ENCODE peak calls at places on chromosome 6, in five cellular contexts. E is neural progenitor cell, L is endothelial cell of umbilical vein, I is fibroblast of lung, T is K562. W is an unnamed sample.

GRCh38 chr6:112150363-112150762 is 63.0 kb downstream of the FAM229B start:
- DNase-seq in T (no peak), L (no peak), E (no peak), I (peak), W (no peak)

GRCh38 chr6:170253226-170253909 is 37.5 kb downstream of the DLL1 start:
- DNase-seq in L (no peak), E (no peak), I (no peak), T (no peak), W (no peak)

GRCh38 chr6:118320652-118321051 is 227.4 kb upstream of the PLN start:
- DNase-seq in I (no peak), T (no peak), E (no peak), L (peak), W (peak)

GRCh38 chr6:146041282-146041681 is 12.4 kb downstream of the GRM1 start:
- DNase-seq in I (peak), T (no peak), L (peak), E (peak), W (no peak)

GRCh38 chr6:123091091-123091895 is 95.3 kb downstream of the CLVS2 start:
- DNase-seq in I (peak), E (no peak), L (peak), T (no peak), W (peak)

GRCh38 chr6:8494730-8495129 is 59.4 kb upstream of the SLC35B3 start:
- DNase-seq in E (no peak), I (no peak), T (no peak), L (no peak), W (no peak)

GRCh38 chr6:155001482-155001881 is 6.4 kb downstream of the TIAM2 start:
- DNase-seq in T (no peak), E (no peak), I (peak), L (no peak), W (peak)

GRCh38 chr6:12261502-12261901 is 28.7 kb upstream of the EDN1 start:
- DNase-seq in L (no peak), I (no peak), E (no peak), T (no peak), W (no peak)

GRCh38 chr6:42279144-42279781 is 61.6 kb upstream of the MRPS10 start:
- DNase-seq in I (peak), E (no peak), L (no peak), T (no peak), W (peak)

GRCh38 chr6:32317532-32317931 is 54.2 kb downstream of the TSBP1 start:
- DNase-seq in E (no peak), L (no peak), I (no peak), T (no peak), W (no peak)

GRCh38 chr6:69370763-69371162 is 426.0 kb downstream of the LMBRD1 start:
- DNase-seq in T (no peak), L (no peak), E (peak), I (no peak), W (no peak)

GRCh38 chr6:46325561-46326525 is 155.1 kb upstream of the ENPP5 start:
- DNase-seq in T (no peak), L (no peak), E (peak), I (peak), W (peak)

GRCh38 chr6:10416863-10417641 is 2.2 kb upstream of the TFAP2A start:
- DNase-seq in I (no peak), L (no peak), E (peak), T (no peak), W (no peak)
- H2AFZ ChIP-seq in I (no peak), L (no peak), E (peak), T (no peak), W (peak)

GRCh38 chr6:80338201-80338836 is 231.8 kb downstream of the BCKDHB start:
- DNase-seq in T (peak), L (peak), I (no peak), E (peak), W (no peak)

GRCh38 chr6:80333342-80333741 is 226.9 kb downstream of the BCKDHB start:
- DNase-seq in T (no peak), L (no peak), I (no peak), E (no peak), W (no peak)

GRCh38 chr6:80336906-80337305 is 230.4 kb downstream of the BCKDHB start:
- DNase-seq in E (no peak), I (no peak), L (peak), T (no peak), W (no peak)

GRCh38 chr6:80332013-80332412 is 225.5 kb downstream of the BCKDHB start:
- DNase-seq in E (no peak), T (no peak), I (no peak), L (no peak), W (no peak)

DNA sequence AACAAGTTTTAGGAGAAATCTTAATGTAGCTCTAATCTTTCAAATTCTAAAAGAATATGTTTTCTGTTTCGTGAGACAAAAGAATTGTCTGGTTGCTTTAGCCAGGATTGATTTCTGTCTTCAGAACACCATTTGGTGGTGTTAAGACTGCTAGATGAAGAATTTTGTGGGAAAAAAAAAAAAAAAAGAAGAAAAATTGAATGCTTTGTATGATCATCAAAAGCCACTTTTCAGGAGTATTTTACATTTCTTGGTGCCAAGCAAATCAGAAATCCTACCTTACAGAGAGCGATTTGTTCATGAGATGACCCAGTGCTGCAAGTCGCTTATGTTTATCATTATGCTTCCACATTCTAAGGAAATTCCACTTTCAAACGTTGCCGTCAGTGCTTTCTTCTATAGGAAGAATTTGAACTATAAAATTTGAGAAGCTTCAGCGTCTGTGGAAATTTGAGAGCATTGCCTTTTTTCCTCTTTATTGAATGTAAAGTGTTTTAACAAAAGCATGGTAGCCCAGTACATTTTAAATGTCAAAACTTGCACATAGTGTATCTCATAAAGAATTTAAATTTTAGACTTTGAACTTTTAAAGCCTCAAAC is 228.7 kb downstream of the BCKDHB start:
- DNase-seq in I (no peak), L (peak), T (no peak), E (no peak), W (no peak)
- H2AFZ ChIP-seq in I (peak), L (peak), T (no peak), E (no peak), W (no peak)

GRCh38 chr6:132765560-132765959 is 7.9 kb upstream of the VNN2 start:
- DNase-seq in L (no peak), T (no peak), E (no peak), I (no peak), W (no peak)

GRCh38 chr6:132758689-132759088 is 985 bp upstream of the VNN2 start:
- DNase-seq in E (no peak), I (no peak), L (no peak), T (no peak), W (no peak)

GRCh38 chr6:132764370-132764769 is 6.7 kb upstream of the VNN2 start:
- DNase-seq in L (peak), I (peak), T (no peak), E (peak), W (peak)

GRCh38 chr6:132760256-132760655 is 2.6 kb upstream of the VNN2 start:
- DNase-seq in E (no peak), L (no peak), T (no peak), I (no peak), W (no peak)

GRCh38 chr6:132763269-132763668 is 5.6 kb upstream of the VNN2 start:
- DNase-seq in L (no peak), I (no peak), E (no peak), T (peak), W (no peak)
- H2AFZ ChIP-seq in L (no peak), I (no peak), E (peak), T (no peak), W (no peak)

DNA sequence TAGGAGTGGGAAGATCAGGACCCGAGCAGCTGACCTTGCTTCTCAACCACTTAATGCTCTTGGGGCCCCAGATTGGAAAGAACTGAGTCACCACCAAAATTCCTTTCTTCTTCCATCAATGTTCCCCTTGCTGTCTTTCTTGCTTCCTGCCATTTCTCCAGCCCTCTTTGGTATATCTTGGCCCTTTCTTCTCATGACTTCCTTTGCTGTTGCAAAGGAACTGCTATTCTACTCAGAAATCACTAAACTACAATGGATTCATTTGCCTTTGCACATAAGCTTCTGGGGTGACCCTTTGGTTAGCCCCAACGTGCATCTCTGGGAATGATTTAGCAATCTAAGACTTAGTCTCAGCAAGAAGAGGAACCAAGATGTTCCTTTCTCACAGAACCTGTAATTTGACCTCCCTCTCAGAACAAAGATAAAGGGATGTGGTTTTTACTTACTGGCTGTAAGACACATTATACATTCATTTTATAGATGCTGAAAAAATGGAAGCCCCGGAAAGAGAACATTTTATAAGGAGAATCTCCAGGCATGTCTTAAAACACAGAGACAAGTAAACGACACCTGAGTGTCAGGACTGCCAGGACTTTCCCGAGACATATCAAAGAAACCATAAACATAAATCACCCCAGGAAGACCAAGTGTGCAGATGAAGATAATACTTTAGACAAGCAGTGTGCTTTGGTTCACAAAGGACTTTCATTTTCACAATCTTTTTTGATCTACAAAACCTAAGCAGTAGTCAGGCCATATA is 98.9 kb upstream of the TNFAIP3 start:
- DNase-seq in I (peak), T (no peak), L (no peak), E (no peak), W (peak)
- H2AFZ ChIP-seq in I (no peak), T (no peak), L (no peak), E (no peak), W (peak)

DNA sequence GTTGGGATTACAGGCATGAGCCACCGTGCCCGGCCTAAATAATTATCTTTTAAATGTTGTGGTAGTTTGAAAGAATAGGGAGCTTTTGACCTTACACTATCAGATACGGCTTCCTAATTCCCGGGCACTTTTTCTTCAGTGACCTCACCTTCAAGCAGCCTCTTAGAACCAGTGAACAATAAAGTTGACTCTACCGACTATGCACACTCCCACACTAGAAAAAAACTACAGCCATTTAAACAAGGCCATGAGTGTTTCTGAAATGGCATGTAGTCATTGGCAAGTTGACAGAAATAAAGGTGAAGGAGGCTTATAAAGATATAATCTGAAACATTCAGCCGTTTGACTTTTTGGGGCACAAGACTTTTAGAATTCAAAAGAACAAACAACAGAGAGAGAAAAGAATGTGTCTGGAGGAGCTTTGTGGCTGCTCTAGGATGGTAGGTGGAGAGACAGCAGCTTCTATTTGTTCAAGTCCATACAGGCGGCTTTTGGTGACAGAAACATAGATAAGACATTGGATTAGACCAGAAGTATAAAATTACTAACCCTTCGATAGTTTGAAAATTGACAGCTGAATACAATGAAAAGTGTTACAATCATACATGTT is 75.2 kb downstream of the GJA1 start:
- DNase-seq in I (peak), T (no peak), L (peak), E (no peak), W (peak)
- H2AFZ ChIP-seq in I (no peak), T (no peak), L (peak), E (no peak), W (no peak)

GRCh38 chr6:148525453-148525852 is 182.8 kb downstream of the SASH1 start:
- DNase-seq in I (peak), T (no peak), L (no peak), E (no peak), W (peak)
- H2AFZ ChIP-seq in I (no peak), T (no peak), L (no peak), E (no peak), W (peak)